ENCODE peak calls at places on chromosomes 12 and 14, in nine cellular contexts. One of them, this sample, is unnamed.

GRCh38 chr14:61959348-61959747 is 197.1 kb downstream of the SNAPC1 start:
- DNase-seq in fibroblast of pulmonary artery: no peak
- DNase-seq in pancreas: no peak
- DNase-seq in AG09309: no peak
- DNase-seq in fibroblast of lung: no peak
- DNase-seq in upper lobe of right lung: no peak
- DNase-seq in uterus: no peak
- DNase-seq in foreskin fibroblast: no peak
- DNase-seq in CD4-positive, CD25-positive, alpha-beta regulatory T cell: no peak
- DNase-seq in this sample: no peak

GRCh38 chr12:57624441-57625220 is 8.4 kb downstream of the B4GALNT1 start:
- DNase-seq in fibroblast of pulmonary artery: no peak
- DNase-seq in CD4-positive, CD25-positive, alpha-beta regulatory T cell: no peak
- DNase-seq in uterus: no peak
- DNase-seq in pancreas: no peak
- DNase-seq in fibroblast of lung: no peak
- DNase-seq in AG09309: no peak
- DNase-seq in upper lobe of right lung: no peak
- DNase-seq in foreskin fibroblast: no peak
- DNase-seq in this sample: no peak

GRCh38 chr14:101849125-101849524 is 87.6 kb downstream of the PPP2R5C start:
- DNase-seq in AG09309: no peak
- DNase-seq in fibroblast of lung: no peak
- DNase-seq in fibroblast of pulmonary artery: no peak
- DNase-seq in upper lobe of right lung: no peak
- DNase-seq in uterus: no peak
- DNase-seq in pancreas: no peak
- DNase-seq in CD4-positive, CD25-positive, alpha-beta regulatory T cell: no peak
- DNase-seq in foreskin fibroblast: no peak
- DNase-seq in this sample: no peak

GRCh38 chr14:65255583-65256443 is 153.5 kb upstream of the MAX start:
- DNase-seq in upper lobe of right lung: peak
- DNase-seq in fibroblast of pulmonary artery: peak
- DNase-seq in pancreas: peak
- DNase-seq in foreskin fibroblast: peak
- DNase-seq in fibroblast of lung: no peak
- DNase-seq in uterus: no peak
- DNase-seq in CD4-positive, CD25-positive, alpha-beta regulatory T cell: no peak
- DNase-seq in AG09309: no peak
- DNase-seq in this sample: peak

GRCh38 chr12:57965766-57966165 is 24.4 kb downstream of the ATP23 start:
- DNase-seq in CD4-positive, CD25-positive, alpha-beta regulatory T cell: no peak
- DNase-seq in fibroblast of lung: no peak
- DNase-seq in foreskin fibroblast: no peak
- DNase-seq in upper lobe of right lung: no peak
- DNase-seq in pancreas: no peak
- DNase-seq in fibroblast of pulmonary artery: no peak
- DNase-seq in AG09309: no peak
- DNase-seq in uterus: no peak
- DNase-seq in this sample: no peak

GRCh38 chr12:60266381-60266852 is 670.6 kb downstream of the SLC16A7 start:
- DNase-seq in foreskin fibroblast: peak
- DNase-seq in pancreas: no peak
- DNase-seq in AG09309: peak
- DNase-seq in uterus: no peak
- DNase-seq in fibroblast of lung: peak
- DNase-seq in fibroblast of pulmonary artery: peak
- DNase-seq in upper lobe of right lung: no peak
- DNase-seq in CD4-positive, CD25-positive, alpha-beta regulatory T cell: no peak
- DNase-seq in this sample: no peak

GRCh38 chr14:63343878-63344277 is 25.1 kb upstream of the GPHB5 start:
- DNase-seq in fibroblast of lung: peak
- DNase-seq in upper lobe of right lung: no peak
- DNase-seq in pancreas: no peak
- DNase-seq in foreskin fibroblast: peak
- DNase-seq in AG09309: no peak
- DNase-seq in uterus: no peak
- DNase-seq in CD4-positive, CD25-positive, alpha-beta regulatory T cell: no peak
- DNase-seq in fibroblast of pulmonary artery: peak
- DNase-seq in this sample: no peak

GRCh38 chr12:45730116-45730841 is 773 bp downstream of the ARID2 start:
- DNase-seq in pancreas: peak
- DNase-seq in AG09309: no peak
- DNase-seq in uterus: peak
- DNase-seq in foreskin fibroblast: peak
- DNase-seq in fibroblast of lung: peak
- DNase-seq in fibroblast of pulmonary artery: peak
- DNase-seq in upper lobe of right lung: peak
- DNase-seq in CD4-positive, CD25-positive, alpha-beta regulatory T cell: peak
- DNase-seq in this sample: peak

GRCh38 chr12:45674181-45674580 is 55.3 kb upstream of the ARID2 start:
- DNase-seq in upper lobe of right lung: no peak
- DNase-seq in fibroblast of pulmonary artery: peak
- DNase-seq in uterus: no peak
- DNase-seq in AG09309: no peak
- DNase-seq in pancreas: no peak
- DNase-seq in CD4-positive, CD25-positive, alpha-beta regulatory T cell: no peak
- DNase-seq in fibroblast of lung: no peak
- DNase-seq in foreskin fibroblast: peak
- DNase-seq in this sample: no peak

GRCh38 chr12:39623919-39624318 is 4.3 kb upstream of the ABCD2 start:
- DNase-seq in upper lobe of right lung: no peak
- DNase-seq in AG09309: no peak
- DNase-seq in foreskin fibroblast: no peak
- DNase-seq in pancreas: no peak
- DNase-seq in uterus: no peak
- DNase-seq in CD4-positive, CD25-positive, alpha-beta regulatory T cell: no peak
- DNase-seq in fibroblast of lung: no peak
- DNase-seq in fibroblast of pulmonary artery: no peak
- DNase-seq in this sample: no peak

GRCh38 chr14:56172571-56172971 is 54.4 kb downstream of the PELI2 start:
- DNase-seq in fibroblast of pulmonary artery: peak
- DNase-seq in foreskin fibroblast: peak
- DNase-seq in uterus: no peak
- DNase-seq in fibroblast of lung: peak
- DNase-seq in upper lobe of right lung: no peak
- DNase-seq in CD4-positive, CD25-positive, alpha-beta regulatory T cell: peak
- DNase-seq in pancreas: no peak
- DNase-seq in AG09309: peak
- DNase-seq in this sample: no peak

GRCh38 chr12:12636641-12637040 is 25.0 kb downstream of the CREBL2 start:
- DNase-seq in uterus: no peak
- DNase-seq in AG09309: no peak
- DNase-seq in foreskin fibroblast: no peak
- DNase-seq in pancreas: no peak
- DNase-seq in CD4-positive, CD25-positive, alpha-beta regulatory T cell: no peak
- DNase-seq in fibroblast of lung: no peak
- DNase-seq in upper lobe of right lung: no peak
- DNase-seq in fibroblast of pulmonary artery: no peak
- DNase-seq in this sample: no peak

GRCh38 chr14:100213956-100214767 is 24.8 kb upstream of the YY1 start:
- DNase-seq in fibroblast of pulmonary artery: peak
- DNase-seq in foreskin fibroblast: peak
- DNase-seq in fibroblast of lung: peak
- DNase-seq in pancreas: peak
- DNase-seq in uterus: peak
- DNase-seq in AG09309: no peak
- DNase-seq in CD4-positive, CD25-positive, alpha-beta regulatory T cell: peak
- DNase-seq in upper lobe of right lung: peak
- DNase-seq in this sample: peak

GRCh38 chr12:85057370-85057963 is 21.3 kb downstream of the LRRIQ1 start:
- DNase-seq in uterus: no peak
- DNase-seq in foreskin fibroblast: peak
- DNase-seq in fibroblast of lung: peak
- DNase-seq in AG09309: no peak
- DNase-seq in upper lobe of right lung: no peak
- DNase-seq in fibroblast of pulmonary artery: peak
- DNase-seq in CD4-positive, CD25-positive, alpha-beta regulatory T cell: peak
- DNase-seq in pancreas: no peak
- DNase-seq in this sample: peak

GRCh38 chr12:5956987-5957386 is 11.9 kb upstream of the ANO2 start:
- DNase-seq in pancreas: no peak
- DNase-seq in upper lobe of right lung: no peak
- DNase-seq in CD4-positive, CD25-positive, alpha-beta regulatory T cell: no peak
- DNase-seq in uterus: no peak
- DNase-seq in foreskin fibroblast: no peak
- DNase-seq in fibroblast of pulmonary artery: no peak
- DNase-seq in fibroblast of lung: no peak
- DNase-seq in AG09309: no peak
- DNase-seq in this sample: no peak

GRCh38 chr12:124992874-124993567 is 424 bp upstream of the BRI3BP start:
- DNase-seq in pancreas: peak
- DNase-seq in CD4-positive, CD25-positive, alpha-beta regulatory T cell: peak
- DNase-seq in fibroblast of lung: peak
- DNase-seq in foreskin fibroblast: peak
- DNase-seq in AG09309: no peak
- DNase-seq in fibroblast of pulmonary artery: peak
- DNase-seq in upper lobe of right lung: no peak
- DNase-seq in uterus: no peak
- DNase-seq in this sample: peak

GRCh38 chr12:132190834-132191500 is 46.7 kb downstream of the NOC4L start:
- DNase-seq in fibroblast of lung: no peak
- DNase-seq in uterus: no peak
- DNase-seq in pancreas: no peak
- DNase-seq in foreskin fibroblast: no peak
- DNase-seq in upper lobe of right lung: no peak
- DNase-seq in fibroblast of pulmonary artery: no peak
- DNase-seq in AG09309: no peak
- DNase-seq in CD4-positive, CD25-positive, alpha-beta regulatory T cell: no peak
- DNase-seq in this sample: no peak

GRCh38 chr12:28427046-28427445 is 236.8 kb downstream of the CCDC91 start:
- DNase-seq in pancreas: no peak
- DNase-seq in fibroblast of lung: no peak
- DNase-seq in AG09309: no peak
- DNase-seq in CD4-positive, CD25-positive, alpha-beta regulatory T cell: no peak
- DNase-seq in upper lobe of right lung: no peak
- DNase-seq in fibroblast of pulmonary artery: no peak
- DNase-seq in foreskin fibroblast: no peak
- DNase-seq in uterus: no peak
- DNase-seq in this sample: no peak
- H3K4me3 ChIP-seq in pancreas: no peak
- H3K4me3 ChIP-seq in fibroblast of lung: no peak
- H3K4me3 ChIP-seq in AG09309: no peak
- H3K4me3 ChIP-seq in CD4-positive, CD25-positive, alpha-beta regulatory T cell: no peak
- H3K4me3 ChIP-seq in upper lobe of right lung: no peak
- H3K4me3 ChIP-seq in fibroblast of pulmonary artery: no peak
- H3K4me3 ChIP-seq in foreskin fibroblast: no peak
- H3K4me3 ChIP-seq in uterus: no peak
- H3K4me3 ChIP-seq in this sample: no peak

DNA sequence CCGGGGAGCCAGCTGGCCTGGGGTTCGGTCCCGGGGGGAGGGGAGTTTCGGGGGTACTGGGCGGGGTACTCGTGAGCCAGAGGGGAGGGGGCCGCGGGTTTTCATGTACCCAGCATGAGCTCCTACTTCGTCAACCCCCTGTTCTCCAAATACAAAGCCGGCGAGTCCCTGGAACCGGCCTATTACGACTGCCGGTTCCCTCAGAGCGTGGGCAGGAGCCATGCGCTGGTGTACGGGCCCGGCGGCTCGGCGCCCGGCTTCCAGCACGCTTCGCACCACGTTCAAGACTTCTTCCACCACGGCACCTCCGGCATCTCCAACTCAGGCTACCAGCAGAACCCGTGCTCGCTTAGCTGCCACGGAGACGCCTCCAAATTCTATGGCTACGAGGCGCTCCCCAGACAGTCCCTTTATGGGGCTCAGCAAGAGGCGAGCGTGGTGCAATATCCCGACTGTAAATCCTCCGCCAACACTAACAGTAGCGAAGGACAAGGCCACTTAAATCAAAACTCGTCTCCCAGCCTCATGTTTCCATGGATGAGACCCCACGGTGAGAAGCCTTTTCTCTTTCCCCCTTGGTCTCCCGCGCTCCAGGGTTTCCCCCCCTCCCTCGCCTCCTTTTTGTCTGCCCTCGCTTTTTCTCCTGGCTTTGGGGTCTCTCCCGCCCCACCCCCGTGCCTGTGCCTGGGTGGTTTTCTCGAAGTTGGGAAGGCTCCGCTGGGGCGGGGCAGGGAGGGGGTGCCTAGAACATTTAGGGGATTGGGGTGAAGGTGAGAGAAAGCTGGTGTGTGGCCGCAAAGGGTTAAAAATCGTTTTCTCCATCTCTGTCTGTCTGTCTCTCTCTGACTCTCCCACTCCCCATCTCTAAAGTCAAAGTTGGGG is 627 bp downstream of the HOXC8 start:
- DNase-seq in pancreas: no peak
- DNase-seq in fibroblast of lung: no peak
- DNase-seq in AG09309: no peak
- DNase-seq in upper lobe of right lung: no peak
- DNase-seq in CD4-positive, CD25-positive, alpha-beta regulatory T cell: no peak
- DNase-seq in fibroblast of pulmonary artery: no peak
- DNase-seq in uterus: no peak
- DNase-seq in foreskin fibroblast: peak
- DNase-seq in this sample: no peak
- H3K4me3 ChIP-seq in pancreas: no peak
- H3K4me3 ChIP-seq in fibroblast of lung: no peak
- H3K4me3 ChIP-seq in AG09309: peak
- H3K4me3 ChIP-seq in upper lobe of right lung: peak
- H3K4me3 ChIP-seq in CD4-positive, CD25-positive, alpha-beta regulatory T cell: no peak
- H3K4me3 ChIP-seq in fibroblast of pulmonary artery: no peak
- H3K4me3 ChIP-seq in uterus: no peak
- H3K4me3 ChIP-seq in foreskin fibroblast: peak
- H3K4me3 ChIP-seq in this sample: no peak

DNA sequence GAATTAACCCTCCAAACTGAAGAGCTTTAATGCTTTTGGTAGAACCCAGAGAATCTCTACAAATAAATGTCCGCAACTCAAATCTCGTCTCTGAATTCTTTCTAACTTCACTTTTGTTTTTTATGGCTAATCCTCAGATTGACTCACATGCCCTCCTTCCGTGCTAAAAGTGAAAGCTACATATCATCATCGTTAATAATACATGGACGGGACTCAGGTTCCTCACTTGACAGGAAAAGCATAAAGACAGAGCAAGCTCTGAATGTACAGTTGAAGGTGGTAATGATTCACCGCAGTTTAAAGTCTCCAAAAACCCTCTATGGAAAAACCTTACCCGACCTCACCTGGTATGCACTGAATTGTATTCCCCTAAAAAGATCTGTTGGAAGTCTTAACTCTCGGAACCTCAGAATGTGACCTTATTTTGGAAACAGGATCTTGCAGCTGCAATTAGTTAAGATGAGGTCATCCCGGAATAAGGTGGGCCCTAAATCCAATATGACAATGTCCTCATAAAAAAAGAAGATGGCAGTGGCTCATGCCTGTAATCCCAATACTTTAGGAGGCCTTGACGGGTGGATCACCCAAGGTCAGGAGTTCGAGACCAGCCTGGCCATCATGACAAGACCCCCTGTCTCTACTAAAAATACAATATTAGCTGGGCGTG is 147.4 kb upstream of the FOXN3 start:
- DNase-seq in pancreas: no peak
- DNase-seq in uterus: no peak
- DNase-seq in fibroblast of pulmonary artery: no peak
- DNase-seq in fibroblast of lung: no peak
- DNase-seq in foreskin fibroblast: no peak
- DNase-seq in AG09309: peak
- DNase-seq in upper lobe of right lung: no peak
- DNase-seq in CD4-positive, CD25-positive, alpha-beta regulatory T cell: no peak
- DNase-seq in this sample: no peak
- H3K4me3 ChIP-seq in pancreas: no peak
- H3K4me3 ChIP-seq in uterus: no peak
- H3K4me3 ChIP-seq in fibroblast of pulmonary artery: no peak
- H3K4me3 ChIP-seq in fibroblast of lung: no peak
- H3K4me3 ChIP-seq in foreskin fibroblast: no peak
- H3K4me3 ChIP-seq in AG09309: no peak
- H3K4me3 ChIP-seq in upper lobe of right lung: no peak
- H3K4me3 ChIP-seq in CD4-positive, CD25-positive, alpha-beta regulatory T cell: no peak
- H3K4me3 ChIP-seq in this sample: no peak

GRCh38 chr12:65894624-65895023 is 70.3 kb downstream of the HMGA2 start:
- DNase-seq in pancreas: no peak
- DNase-seq in uterus: no peak
- DNase-seq in CD4-positive, CD25-positive, alpha-beta regulatory T cell: no peak
- DNase-seq in AG09309: no peak
- DNase-seq in foreskin fibroblast: peak
- DNase-seq in fibroblast of pulmonary artery: no peak
- DNase-seq in upper lobe of right lung: no peak
- DNase-seq in fibroblast of lung: no peak
- DNase-seq in this sample: no peak
- H3K4me3 ChIP-seq in pancreas: no peak
- H3K4me3 ChIP-seq in uterus: no peak
- H3K4me3 ChIP-seq in CD4-positive, CD25-positive, alpha-beta regulatory T cell: no peak
- H3K4me3 ChIP-seq in AG09309: no peak
- H3K4me3 ChIP-seq in foreskin fibroblast: no peak
- H3K4me3 ChIP-seq in fibroblast of pulmonary artery: no peak
- H3K4me3 ChIP-seq in upper lobe of right lung: no peak
- H3K4me3 ChIP-seq in fibroblast of lung: no peak
- H3K4me3 ChIP-seq in this sample: no peak

This sample was measured in OCI-LY7.